ENCODE peak calls at places on chromosomes 1 and 21, in four cellular contexts. Y is stimulated activated CD4-positive, alpha-beta T cell treated with anti-CD3 and anti-CD28 coated beads, Interleukin-2, amount 100 ng/mL, for 48 hours; H is GM20000; R is MCF 10A. F is an unnamed sample.

GRCh38 chr1:53608676-53609075 is 130.3 kb downstream of the GLIS1 start:
- DNase-seq in Y (no peak), H (no peak), R (no peak), F (no peak)

GRCh38 chr1:17531682-17532487 is 7.6 kb upstream of the ARHGEF10L start:
- DNase-seq in Y (no peak), H (no peak), R (no peak), F (no peak)

GRCh38 chr1:177307771-177308170 is 137.0 kb downstream of the BRINP2 start:
- DNase-seq in Y (no peak), H (no peak), R (peak; percentile 34), F (no peak)

GRCh38 chr1:151907363-151908139 is 1.8 kb downstream of the THEM4 start:
- DNase-seq in Y (no peak), H (no peak), R (no peak), F (no peak)

GRCh38 chr1:155938220-155938627 is 3.2 kb upstream of the RXFP4 start:
- DNase-seq in Y (no peak), H (peak; percentile 74), R (peak; percentile 90), F (peak; percentile 50)

GRCh38 chr1:228358039-228358763 is 48.4 kb downstream of the TRIM11 start:
- DNase-seq in Y (no peak), H (no peak), R (no peak), F (no peak)

GRCh38 chr21:18716578-18717138 is 313.1 kb upstream of the TMPRSS15 start:
- DNase-seq in Y (no peak), H (no peak), R (peak; percentile 21), F (no peak)

GRCh38 chr1:115134850-115135484 is 45.7 kb upstream of the TSPAN2 start:
- DNase-seq in Y (no peak), H (no peak), R (peak; percentile 70), F (no peak)

GRCh38 chr21:16438761-16439160 is 709.0 kb downstream of the USP25 start:
- DNase-seq in Y (no peak), H (no peak), R (no peak), F (no peak)

GRCh38 chr1:25117233-25117823 is 115.0 kb downstream of the SYF2 start:
- DNase-seq in Y (no peak), H (no peak), R (peak; percentile 26), F (no peak)

GRCh38 chr1:25996966-25997758 is 701 bp downstream of the PAFAH2 start:
- DNase-seq in Y (no peak), H (peak; percentile 43), R (peak; percentile 72), F (peak; percentile 15)

GRCh38 chr1:228104526-228105251 is 1.6 kb upstream of the C1orf35 start:
- DNase-seq in Y (no peak), H (peak; percentile 2), R (no peak), F (no peak)

GRCh38 chr1:2591233-2591580 is 4.6 kb downstream of the PRXL2B start:
- DNase-seq in Y (no peak), H (no peak), R (no peak), F (no peak)

GRCh38 chr1:2632561-2633361 is at the start of gene MMEL1:
- DNase-seq in Y (no peak), H (no peak), R (no peak), F (no peak)

GRCh38 chr1:119688810-119689209 is 22.9 kb upstream of the PHGDH start:
- DNase-seq in Y (no peak), H (no peak), R (no peak), F (no peak)

GRCh38 chr1:16017461-16018303 is at the start of gene HSPB7:
- DNase-seq in Y (no peak), H (peak; percentile 63), R (no peak), F (no peak)

GRCh38 chr21:37932936-37933335 is 16.7 kb upstream of the KCNJ6 start:
- DNase-seq in Y (no peak), H (no peak), R (no peak), F (no peak)

GRCh38 chr1:72197786-72198185 is 84.6 kb downstream of the NEGR1 start:
- DNase-seq in Y (no peak), H (no peak), R (no peak), F (no peak)

GRCh38 chr1:206144605-206145004 is 27.4 kb upstream of the AVPR1B start:
- DNase-seq in Y (no peak), H (no peak), R (peak; percentile 18), F (no peak)

GRCh38 chr1:156082111-156083091 is at the start of gene MEX3A:
- DNase-seq in Y (no peak), H (peak; percentile 92), R (peak; percentile 66), F (no peak)

F was measured in GM12878.